ENCODE peak calls at places on chromosome 13, in nine cellular contexts. N is tibial nerve, J is breast epithelium, P is astrocyte, Y is IMR-90, L is left ventricle myocardium inferior, B is body of pancreas, G is A549, A is spleen. E is an unnamed sample.
A peak's percentile ranks its signal among the peaks of the same experiment; 100 is the strongest.

GRCh38 chr13:33817513-33817842 is 471 bp upstream of the RFC3 start:
- DNase-seq in N (no peak), J (no peak), P (peak; percentile 0), Y (peak; percentile 2), L (no peak), B (no peak), G (no peak), A (no peak), E (no peak)

GRCh38 chr13:30618186-30618937 is 642 bp downstream of the USPL1 start:
- DNase-seq in N (no peak), J (no peak), P (no peak), Y (no peak), L (no peak), B (peak; percentile 15), G (no peak), A (peak; percentile 84), E (no peak)

GRCh38 chr13:112963641-112964040 is 5.4 kb upstream of the MCF2L start:
- DNase-seq in N (no peak), J (no peak), P (no peak), Y (no peak), L (no peak), B (peak; percentile 6), G (no peak), A (peak; percentile 63), E (no peak)

GRCh38 chr13:31898383-31899071 is 133.0 kb upstream of the FRY start:
- DNase-seq in N (no peak), J (no peak), P (no peak), Y (no peak), L (no peak), B (no peak), G (no peak), A (no peak), E (peak; percentile 42)

GRCh38 chr13:83150616-83151307 is 731.5 kb downstream of the SLITRK1 start:
- DNase-seq in N (no peak), J (no peak), P (no peak), Y (no peak), L (no peak), B (no peak), G (no peak), A (no peak), E (no peak)

GRCh38 chr13:93956416-93956815 is 523.1 kb downstream of the DCT start:
- DNase-seq in N (no peak), J (no peak), P (peak; percentile 67), Y (no peak), L (no peak), B (no peak), G (no peak), A (no peak), E (no peak)

GRCh38 chr13:36736119-36736726 is 62.4 kb downstream of the SERTM1 start:
- DNase-seq in N (peak; percentile 16), J (no peak), P (peak; percentile 37), Y (peak; percentile 62), L (no peak), B (peak; percentile 54), G (peak; percentile 50), A (no peak), E (no peak)

GRCh38 chr13:88958821-88959220 is 1287.7 kb downstream of the SLITRK5 start:
- DNase-seq in N (no peak), J (peak; percentile 49), P (no peak), Y (no peak), L (no peak), B (no peak), G (no peak), A (no peak), E (no peak)

GRCh38 chr13:30125422-30126073 is 181.8 kb downstream of the KATNAL1 start:
- DNase-seq in N (no peak), J (peak; percentile 80), P (peak; percentile 93), Y (peak; percentile 94), L (no peak), B (peak; percentile 48), G (peak; percentile 82), A (no peak), E (no peak)

GRCh38 chr13:67052550-67053237 is 177.4 kb downstream of the PCDH9 start:
- DNase-seq in N (no peak), J (no peak), P (no peak), Y (no peak), L (no peak), B (no peak), G (no peak), A (no peak), E (no peak)

GRCh38 chr13:59531571-59532091 is 632.1 kb downstream of the DIAPH3 start:
- DNase-seq in N (peak; percentile 72), J (peak; percentile 31), P (peak; percentile 82), Y (peak; percentile 89), L (peak; percentile 85), B (peak; percentile 75), G (peak; percentile 11), A (peak; percentile 82), E (peak; percentile 74)

DNA sequence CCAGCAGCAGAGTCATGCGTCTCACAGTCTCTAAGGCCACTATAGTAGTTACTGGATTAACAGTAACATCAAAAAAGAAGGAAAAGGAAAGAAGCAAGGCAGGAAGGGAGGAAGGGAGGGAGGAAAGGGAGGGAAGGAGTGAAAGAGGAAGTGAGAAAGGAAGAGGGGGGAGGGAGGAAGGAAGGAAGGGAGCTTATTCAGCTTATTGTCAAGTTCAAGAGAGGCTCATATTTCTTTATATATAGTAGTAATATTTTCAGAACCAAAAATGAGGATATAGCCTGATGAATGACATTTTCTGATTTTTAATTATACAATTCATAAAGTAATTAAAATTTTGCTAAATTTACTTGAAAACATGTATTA is 17.7 kb upstream of the RUBCNL start:
- DNase-seq in N (no peak), J (no peak), P (no peak), Y (no peak), L (no peak), B (no peak), G (no peak), A (no peak), E (no peak)
- TF ChIP-seq CTCF in N (no peak), J (no peak), P (no peak), Y (no peak), L (no peak), B (no peak), G (no peak), A (no peak), E (no peak)

DNA sequence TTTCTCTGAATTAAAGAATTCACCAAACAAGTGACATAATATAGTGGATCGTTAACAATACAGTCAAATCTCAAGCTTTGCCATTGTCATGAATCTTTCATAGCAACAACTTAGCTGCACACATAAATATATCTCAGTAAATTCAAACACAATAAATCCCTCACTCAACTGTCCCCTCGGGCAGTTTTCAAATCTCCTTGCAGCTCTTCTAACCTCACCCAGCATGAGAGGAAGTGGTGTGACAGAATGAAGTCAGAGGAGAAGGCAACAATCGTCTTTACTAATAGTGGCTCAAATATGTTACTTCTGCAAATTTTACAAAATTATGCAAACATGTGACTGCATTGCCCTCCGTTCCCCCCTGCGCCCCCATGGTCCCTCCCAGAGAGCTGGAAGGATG is 148.2 kb downstream of the RAP2A start:
- DNase-seq in N (no peak), J (no peak), P (no peak), Y (no peak), L (no peak), B (no peak), G (no peak), A (no peak), E (no peak)
- H3K4me3 ChIP-seq in N (no peak overlapping the region), J (no peak overlapping the region), P (no peak overlapping the region), Y (no peak overlapping the region), L (no peak overlapping the region), B (no peak overlapping the region), G (no peak overlapping the region), A (no peak overlapping the region), E (no peak overlapping the region)

GRCh38 chr13:65090191-65090590 is 2139.9 kb downstream of the PCDH9 start:
- DNase-seq in N (no peak), J (no peak), P (peak; percentile 12), Y (no peak), L (no peak), B (no peak), G (no peak), A (no peak), E (no peak)
- H3K27ac ChIP-seq in N (no peak overlapping the region), J (no peak overlapping the region), P (no peak overlapping the region), Y (no peak overlapping the region), L (no peak overlapping the region), B (no peak overlapping the region), G (no peak overlapping the region), A (no peak overlapping the region), E (no peak overlapping the region)

GRCh38 chr13:54775501-54776191 is 1747.0 kb downstream of the OLFM4 start:
- DNase-seq in N (no peak), J (no peak), P (no peak), Y (no peak), L (no peak), B (no peak), G (no peak), A (peak; percentile 64), E (no peak)
- TF ChIP-seq CTCF in N (no peak), J (no peak), P (no peak), Y (no peak), L (no peak), B (no peak), G (no peak), A (no peak), E (no peak)

GRCh38 chr13:110012102-110012739 is 225.8 kb upstream of the IRS2 start:
- DNase-seq in N (no peak), J (no peak), P (peak; percentile 100), Y (peak; percentile 97), L (no peak), B (no peak), G (peak; percentile 91), A (no peak), E (no peak)

GRCh38 chr13:110015253-110015652 is 228.9 kb upstream of the IRS2 start:
- DNase-seq in N (no peak), J (peak; percentile 47), P (peak; percentile 42), Y (peak; percentile 43), L (peak; percentile 20), B (peak; percentile 74), G (peak; percentile 70), A (no peak), E (no peak)

GRCh38 chr13:110017379-110017778 is 231.0 kb upstream of the IRS2 start:
- DNase-seq in N (no peak), J (peak; percentile 70), P (peak; percentile 96), Y (peak; percentile 95), L (no peak), B (peak; percentile 44), G (peak; percentile 89), A (no peak), E (no peak)

GRCh38 chr13:110014719-110015118 is 228.3 kb upstream of the IRS2 start:
- DNase-seq in N (no peak), J (no peak), P (no peak), Y (no peak), L (no peak), B (peak; percentile 47), G (peak; percentile 70), A (no peak), E (no peak)

GRCh38 chr13:110018009-110018408 is 231.6 kb upstream of the IRS2 start:
- DNase-seq in N (no peak), J (no peak), P (no peak), Y (peak; percentile 57), L (no peak), B (no peak), G (no peak), A (no peak), E (no peak)
- H3K4me3 ChIP-seq in N (no peak overlapping the region), J (no peak overlapping the region), P (no peak overlapping the region), Y (no peak overlapping the region), L (no peak overlapping the region), B (no peak overlapping the region), G (no peak overlapping the region), A (no peak overlapping the region), E (no peak overlapping the region)

GRCh38 chr13:98890920-98891319 is 86.9 kb downstream of the DOCK9 start:
- DNase-seq in N (no peak), J (no peak), P (no peak), Y (no peak), L (no peak), B (no peak), G (no peak), A (no peak), E (no peak)
- H3K27ac ChIP-seq in N (no peak overlapping the region), J (no peak overlapping the region), P (peak overlapping the region; percentile 32), Y (no peak overlapping the region), L (no peak overlapping the region), B (no peak overlapping the region), G (no peak overlapping the region), A (no peak overlapping the region), E (peak overlapping the region; percentile 25)

GRCh38 chr13:95156208-95156607 is 145.0 kb downstream of the ABCC4 start:
- DNase-seq in N (no peak), J (no peak), P (no peak), Y (peak; percentile 17), L (no peak), B (no peak), G (peak; percentile 41), A (no peak), E (no peak)
- TF ChIP-seq CTCF in N (no peak), J (no peak), P (peak; percentile 53), Y (peak; percentile 40), L (peak; percentile 10), B (peak; percentile 36), G (peak; percentile 65), A (no peak), E (peak; percentile 49)